ENCODE peak calls at places on chromosomes 13 and 19, in ten cellular contexts. X is tibial nerve, K is IMR-90, L is H1, H is heart right ventricle, M is psoas muscle, V is H9, T is WERI-Rb-1, D is neural progenitor cell, B is esophagus squamous epithelium. A is an unnamed sample.

GRCh38 chr13:51330741-51331140 is 8.8 kb upstream of the SERPINE3 start:
- DNase-seq in X (no peak), T (no peak), M (no peak), H (no peak), D (no peak), L (no peak), V (no peak), B (no peak), K (no peak), A (peak)

GRCh38 chr19:40888191-40888590 is 6.2 kb upstream of the CYP2A7 start:
- DNase-seq in V (no peak), K (no peak), L (no peak), H (no peak), B (no peak), T (no peak), X (no peak), M (no peak), D (no peak), A (no peak)

GRCh38 chr13:94419304-94419943 is 60.1 kb downstream of the DCT start:
- DNase-seq in V (no peak), L (no peak), D (no peak), K (peak), T (no peak), M (no peak), X (no peak), H (no peak), B (no peak), A (no peak)

GRCh38 chr13:50215389-50215788 is 200.1 kb downstream of the KCNRG start:
- DNase-seq in L (no peak), H (no peak), K (no peak), V (no peak), B (no peak), D (no peak), T (no peak), X (no peak), M (no peak), A (no peak)

GRCh38 chr19:38409631-38410133 is 6.8 kb downstream of the FAM98C start:
- DNase-seq in D (no peak), K (peak), X (no peak), V (no peak), L (no peak), T (no peak), H (peak), B (no peak), M (no peak), A (no peak)

GRCh38 chr13:112731667-112732616 is 42.1 kb downstream of the ATP11A start:
- DNase-seq in V (no peak), B (no peak), D (no peak), K (no peak), L (no peak), T (no peak), M (no peak), H (no peak), X (no peak), A (no peak)

GRCh38 chr13:73800011-73800410 is 334.2 kb downstream of the KLF12 start:
- DNase-seq in V (no peak), T (no peak), L (no peak), K (no peak), X (no peak), M (no peak), D (no peak), B (no peak), H (no peak), A (no peak)

GRCh38 chr19:32343550-32344262 is 1.7 kb upstream of the ZNF507 start:
- DNase-seq in T (no peak), K (no peak), M (no peak), D (no peak), H (no peak), V (no peak), X (no peak), L (no peak), B (no peak), A (no peak)

GRCh38 chr19:28553764-28554163 is 659.2 kb downstream of the UQCRFS1 start:
- DNase-seq in D (no peak), K (no peak), M (no peak), B (no peak), L (no peak), H (no peak), T (no peak), X (no peak), V (peak), A (no peak)

GRCh38 chr19:49200238-49200862 is 42.8 kb downstream of the TRPM4 start:
- DNase-seq in D (no peak), K (no peak), L (no peak), X (no peak), T (peak), M (peak), B (no peak), H (no peak), V (peak), A (no peak)

GRCh38 chr13:101579291-101579802 is 126.9 kb downstream of the ITGBL1 start:
- DNase-seq in H (no peak), D (no peak), M (no peak), K (peak), X (no peak), T (no peak), L (no peak), V (no peak), B (no peak), A (no peak)

GRCh38 chr19:10874019-10874418 is 2.7 kb downstream of the CARM1 start:
- DNase-seq in T (no peak), D (no peak), H (no peak), K (no peak), X (no peak), V (no peak), M (no peak), B (no peak), L (no peak), A (no peak)

GRCh38 chr13:113723400-113724015 is 35.5 kb upstream of the TMEM255B start:
- DNase-seq in H (no peak), X (no peak), L (no peak), D (no peak), T (no peak), M (no peak), B (no peak), K (no peak), V (no peak), A (no peak)

GRCh38 chr13:29605860-29606526 is 10.5 kb upstream of the SLC7A1 start:
- DNase-seq in B (no peak), L (no peak), X (no peak), K (no peak), V (no peak), H (no peak), D (no peak), T (no peak), M (no peak), A (no peak)

GRCh38 chr13:112606125-112607001 is 18.4 kb upstream of the TUBGCP3 start:
- DNase-seq in K (peak), H (peak), X (peak), V (peak), B (peak), L (peak), M (peak), D (peak), T (peak), A (peak)

GRCh38 chr13:94548382-94549240 is 47.3 kb downstream of the TGDS start:
- DNase-seq in X (peak), H (peak), B (no peak), L (peak), M (peak), T (peak), V (peak), D (peak), K (peak), A (peak)

GRCh38 chr13:59744747-59745394 is 418.9 kb downstream of the DIAPH3 start:
- DNase-seq in H (no peak), K (peak), B (no peak), M (no peak), V (no peak), L (no peak), T (no peak), X (no peak), D (no peak), A (no peak)

GRCh38 chr13:25692156-25692555 is 320.4 kb downstream of the ATP8A2 start:
- DNase-seq in H (no peak), X (no peak), D (peak), V (peak), K (no peak), B (no peak), M (no peak), T (peak), L (no peak), A (no peak)

GRCh38 chr19:17234911-17235617 is 9.0 kb downstream of the OCEL1 start:
- DNase-seq in K (peak), L (no peak), T (peak), B (no peak), M (peak), D (peak), X (no peak), V (peak), H (peak), A (peak)

GRCh38 chr13:50119593-50119992 is 104.3 kb downstream of the KCNRG start:
- DNase-seq in M (no peak), B (no peak), L (no peak), D (no peak), V (no peak), K (peak), T (no peak), H (no peak), X (no peak), A (no peak)

GRCh38 chr19:7917292-7918061 is 2.7 kb upstream of the SNAPC2 start:
- DNase-seq in K (peak), V (peak), M (peak), X (no peak), D (peak), L (no peak), T (peak), B (no peak), H (peak), A (peak)
- TF ChIP-seq CTCF in K (peak), V (peak), M (peak), X (peak), D (peak), L (peak), T (peak), B (peak), H (peak), A (peak)

GRCh38 chr13:27709779-27710178 is 82.5 kb upstream of the GSX1 start:
- DNase-seq in M (no peak), D (no peak), X (no peak), V (no peak), K (no peak), T (no peak), H (no peak), B (no peak), L (no peak), A (no peak)

GRCh38 chr13:27713767-27714166 is 78.5 kb upstream of the GSX1 start:
- DNase-seq in M (no peak), T (no peak), H (no peak), L (no peak), V (no peak), D (no peak), X (no peak), K (no peak), B (no peak), A (no peak)

GRCh38 chr13:27708325-27708724 is 84.0 kb upstream of the GSX1 start:
- DNase-seq in M (no peak), L (no peak), D (no peak), T (no peak), V (no peak), K (no peak), X (no peak), H (no peak), B (no peak), A (no peak)

GRCh38 chr13:27712421-27712820 is 79.9 kb upstream of the GSX1 start:
- DNase-seq in T (peak), X (no peak), L (no peak), V (no peak), K (no peak), H (peak), M (no peak), D (no peak), B (no peak), A (peak)
- TF ChIP-seq CTCF in T (no peak), X (no peak), L (peak), V (peak), K (peak), H (peak), M (peak), D (peak), B (no peak), A (peak)

GRCh38 chr13:31538067-31539042 is 201.0 kb upstream of the RXFP2 start:
- DNase-seq in T (no peak), V (no peak), L (no peak), D (peak), K (peak), X (no peak), B (no peak), H (no peak), M (no peak), A (no peak)
- TF ChIP-seq CTCF in T (peak), V (peak), L (peak), D (peak), K (peak), X (peak), B (peak), H (peak), M (peak), A (peak)

DNA sequence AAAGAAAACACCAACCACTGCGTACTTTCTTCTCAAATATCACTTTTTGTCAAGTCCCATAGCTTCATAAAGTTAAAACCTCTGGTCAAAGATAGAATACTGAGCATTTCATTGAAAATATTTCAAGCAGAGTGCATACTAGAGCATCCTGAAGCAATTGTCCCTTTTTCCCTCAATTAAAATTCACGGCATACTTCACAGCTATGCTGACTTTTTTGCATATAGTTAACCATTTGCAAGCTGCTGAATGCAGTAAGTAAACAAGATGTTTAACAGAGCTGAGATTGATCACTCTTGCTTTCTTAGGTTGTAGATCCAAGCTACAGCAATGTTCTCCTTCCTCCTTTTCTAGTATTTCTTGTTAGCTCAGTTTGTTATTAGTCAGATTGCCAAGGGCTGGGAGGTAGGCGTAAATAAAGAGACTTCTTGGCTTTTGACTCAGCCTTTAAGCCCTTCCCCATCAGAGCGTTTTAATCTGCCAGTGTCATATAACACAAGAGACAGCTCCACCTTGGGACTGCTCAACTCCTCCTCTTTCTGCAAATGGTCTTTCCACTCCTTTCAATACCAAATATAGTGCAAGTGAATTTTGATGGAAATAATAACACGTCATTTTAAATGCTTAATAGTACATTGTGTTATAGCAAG is at the start of gene SLITRK6:
- DNase-seq in K (peak), H (no peak), L (peak), M (no peak), T (peak), D (peak), V (peak), X (no peak), B (no peak), A (no peak)
- TF ChIP-seq CTCF in K (peak), H (no peak), L (no peak), M (no peak), T (peak), D (peak), V (no peak), X (no peak), B (peak), A (no peak)

GRCh38 chr13:96532804-96533203 is 442.9 kb downstream of the HS6ST3 start:
- DNase-seq in T (no peak), B (no peak), V (no peak), L (no peak), K (no peak), D (no peak), M (no peak), X (no peak), H (no peak), A (no peak)
- TF ChIP-seq CTCF in T (no peak), B (no peak), V (no peak), L (no peak), K (no peak), D (no peak), M (no peak), X (no peak), H (no peak), A (no peak)

DNA sequence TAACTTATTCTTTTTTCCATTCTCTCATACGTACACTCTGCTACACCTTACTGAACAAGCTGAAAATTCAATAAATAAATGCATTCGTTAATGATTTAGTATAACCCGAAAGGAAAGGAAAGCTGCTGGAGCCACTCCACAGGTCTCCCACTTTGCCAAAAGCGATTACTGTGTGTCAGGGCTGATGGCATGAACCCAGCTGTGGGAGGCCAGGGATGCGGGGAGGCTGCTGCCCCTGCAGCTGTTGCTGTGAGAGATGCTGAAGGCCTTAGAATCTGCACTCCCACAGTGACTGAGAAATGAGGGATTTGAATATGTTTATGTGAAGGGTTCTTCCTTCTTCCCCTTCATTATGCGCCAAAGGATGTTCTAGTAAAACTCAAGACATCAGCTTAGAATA is 58.7 kb upstream of the NBEA start:
- DNase-seq in T (no peak), X (no peak), M (no peak), V (no peak), H (no peak), B (no peak), K (no peak), D (no peak), L (no peak), A (no peak)
- TF ChIP-seq CTCF in T (no peak), X (no peak), M (no peak), V (no peak), H (no peak), B (no peak), K (no peak), D (no peak), L (no peak), A (no peak)

GRCh38 chr13:36815069-36815468 is 4.0 kb upstream of the RFXAP start:
- DNase-seq in X (no peak), L (no peak), K (no peak), B (no peak), M (no peak), H (no peak), D (no peak), V (no peak), T (no peak), A (no peak)
- TF ChIP-seq CTCF in X (no peak), L (peak), K (peak), B (no peak), M (no peak), H (peak), D (peak), V (peak), T (no peak), A (peak)

GRCh38 chr13:98253526-98253925 is 76.5 kb upstream of the RNF113B start:
- DNase-seq in V (no peak), B (no peak), K (no peak), L (no peak), T (no peak), X (no peak), H (no peak), D (no peak), M (no peak), A (no peak)
- TF ChIP-seq CTCF in V (no peak), B (no peak), K (no peak), L (no peak), T (no peak), X (no peak), H (no peak), D (no peak), M (no peak), A (no peak)

A was measured in GM13977.